ENCODE peak calls at places on chromosomes 4 and X, in seven cellular contexts. One of them, this sample, is unnamed.

GRCh38 chrX:13005671-13006473 is 31.0 kb downstream of the TMSB4X start:
- DNase-seq in H1: no peak
- DNase-seq in GM12891: no peak
- DNase-seq in GM12878: peak
- DNase-seq in K562: no peak
- DNase-seq in SK-N-SH: no peak
- DNase-seq in HepG2: no peak
- DNase-seq in this sample: no peak

GRCh38 chrX:53241558-53241957 is 16.6 kb upstream of the KDM5C start:
- DNase-seq in GM12878: no peak
- DNase-seq in H1: no peak
- DNase-seq in GM12891: no peak
- DNase-seq in K562: no peak
- DNase-seq in SK-N-SH: no peak
- DNase-seq in HepG2: no peak
- DNase-seq in this sample: no peak

GRCh38 chr4:105620640-105621323 is 68.4 kb downstream of the ARHGEF38 start:
- DNase-seq in HepG2: no peak
- DNase-seq in GM12891: no peak
- DNase-seq in K562: no peak
- DNase-seq in GM12878: no peak
- DNase-seq in H1: no peak
- DNase-seq in SK-N-SH: no peak
- DNase-seq in this sample: no peak

GRCh38 chr4:138405934-138406567 is 163.9 kb upstream of the SLC7A11 start:
- DNase-seq in SK-N-SH: no peak
- DNase-seq in HepG2: no peak
- DNase-seq in H1: no peak
- DNase-seq in K562: no peak
- DNase-seq in GM12891: no peak
- DNase-seq in GM12878: peak
- DNase-seq in this sample: no peak

GRCh38 chr4:27048350-27049100 is 187.9 kb downstream of the STIM2 start:
- DNase-seq in H1: no peak
- DNase-seq in GM12891: peak
- DNase-seq in K562: peak
- DNase-seq in GM12878: no peak
- DNase-seq in HepG2: no peak
- DNase-seq in SK-N-SH: peak
- DNase-seq in this sample: peak

GRCh38 chrX:154775611-154776349 is 13.1 kb downstream of the DKC1 start:
- DNase-seq in H1: no peak
- DNase-seq in SK-N-SH: no peak
- DNase-seq in HepG2: no peak
- DNase-seq in GM12891: no peak
- DNase-seq in GM12878: no peak
- DNase-seq in K562: peak
- DNase-seq in this sample: no peak

GRCh38 chrX:153889123-153889522 is 3.1 kb upstream of the L1CAM start:
- DNase-seq in SK-N-SH: no peak
- DNase-seq in H1: no peak
- DNase-seq in GM12878: no peak
- DNase-seq in GM12891: no peak
- DNase-seq in HepG2: no peak
- DNase-seq in K562: no peak
- DNase-seq in this sample: no peak

GRCh38 chr4:125115476-125115875 is 199.3 kb upstream of the FAT4 start:
- DNase-seq in H1: no peak
- DNase-seq in HepG2: no peak
- DNase-seq in GM12891: no peak
- DNase-seq in SK-N-SH: no peak
- DNase-seq in GM12878: no peak
- DNase-seq in K562: no peak
- DNase-seq in this sample: no peak

GRCh38 chr4:100306018-100306417 is 115.8 kb upstream of the DDIT4L start:
- DNase-seq in GM12891: no peak
- DNase-seq in H1: no peak
- DNase-seq in GM12878: no peak
- DNase-seq in SK-N-SH: no peak
- DNase-seq in K562: no peak
- DNase-seq in HepG2: no peak
- DNase-seq in this sample: no peak

GRCh38 chr4:57410331-57411052 is 300.3 kb upstream of the IGFBP7 start:
- DNase-seq in H1: no peak
- DNase-seq in GM12891: no peak
- DNase-seq in GM12878: no peak
- DNase-seq in K562: no peak
- DNase-seq in HepG2: no peak
- DNase-seq in SK-N-SH: no peak
- DNase-seq in this sample: no peak

GRCh38 chrX:150476183-150476699 is 92.2 kb upstream of the MTM1 start:
- DNase-seq in SK-N-SH: no peak
- DNase-seq in HepG2: no peak
- DNase-seq in GM12878: no peak
- DNase-seq in GM12891: no peak
- DNase-seq in H1: no peak
- DNase-seq in K562: no peak
- DNase-seq in this sample: no peak

GRCh38 chr4:23945521-23946017 is 55.7 kb upstream of the PPARGC1A start:
- DNase-seq in HepG2: peak
- DNase-seq in SK-N-SH: no peak
- DNase-seq in GM12891: no peak
- DNase-seq in K562: no peak
- DNase-seq in H1: no peak
- DNase-seq in GM12878: no peak
- DNase-seq in this sample: no peak

GRCh38 chr4:167779280-167779679 is 313.1 kb upstream of the ANXA10 start:
- DNase-seq in H1: no peak
- DNase-seq in SK-N-SH: no peak
- DNase-seq in GM12878: no peak
- DNase-seq in K562: no peak
- DNase-seq in GM12891: no peak
- DNase-seq in HepG2: no peak
- DNase-seq in this sample: no peak

GRCh38 chrX:10071451-10072163 is 85.2 kb upstream of the CLCN4 start:
- DNase-seq in HepG2: no peak
- DNase-seq in GM12891: no peak
- DNase-seq in SK-N-SH: no peak
- DNase-seq in H1: no peak
- DNase-seq in K562: no peak
- DNase-seq in GM12878: no peak
- DNase-seq in this sample: no peak

GRCh38 chrX:3711331-3711917 is 2.0 kb downstream of the PRKX start:
- DNase-seq in K562: peak
- DNase-seq in H1: no peak
- DNase-seq in GM12891: no peak
- DNase-seq in GM12878: peak
- DNase-seq in HepG2: no peak
- DNase-seq in SK-N-SH: no peak
- DNase-seq in this sample: no peak

GRCh38 chr4:89324671-89325070 is 17.1 kb upstream of the GPRIN3 start:
- DNase-seq in H1: no peak
- DNase-seq in HepG2: no peak
- DNase-seq in GM12891: no peak
- DNase-seq in GM12878: peak
- DNase-seq in SK-N-SH: no peak
- DNase-seq in K562: no peak
- DNase-seq in this sample: no peak

GRCh38 chrX:77742788-77743476 is 43.1 kb downstream of the ATRX start:
- DNase-seq in GM12891: no peak
- DNase-seq in GM12878: no peak
- DNase-seq in H1: no peak
- DNase-seq in HepG2: no peak
- DNase-seq in SK-N-SH: no peak
- DNase-seq in K562: no peak
- DNase-seq in this sample: no peak

GRCh38 chr4:1505511-1506451 is 99.5 kb upstream of the NKX1-1 start:
- DNase-seq in H1: peak
- DNase-seq in GM12878: no peak
- DNase-seq in GM12891: no peak
- DNase-seq in SK-N-SH: peak
- DNase-seq in HepG2: no peak
- DNase-seq in K562: no peak
- DNase-seq in this sample: no peak

GRCh38 chr4:40243390-40243948 is 46.6 kb downstream of the RHOH start:
- DNase-seq in SK-N-SH: no peak
- DNase-seq in GM12891: no peak
- DNase-seq in GM12878: no peak
- DNase-seq in HepG2: no peak
- DNase-seq in K562: no peak
- DNase-seq in H1: no peak
- DNase-seq in this sample: no peak

GRCh38 chr4:90727938-90728337 is 600.7 kb downstream of the CCSER1 start:
- DNase-seq in GM12878: no peak
- DNase-seq in GM12891: no peak
- DNase-seq in HepG2: no peak
- DNase-seq in K562: no peak
- DNase-seq in H1: no peak
- DNase-seq in SK-N-SH: no peak
- DNase-seq in this sample: no peak

GRCh38 chr4:25914670-25915358 is 794 bp downstream of the SMIM20 start:
- DNase-seq in K562: peak
- DNase-seq in GM12891: no peak
- DNase-seq in SK-N-SH: peak
- DNase-seq in HepG2: no peak
- DNase-seq in GM12878: no peak
- DNase-seq in H1: no peak
- DNase-seq in this sample: no peak
- TF ChIP-seq TAF1 in K562: no peak
- TF ChIP-seq TAF1 in GM12891: no peak
- TF ChIP-seq TAF1 in SK-N-SH: no peak
- TF ChIP-seq TAF1 in HepG2: no peak
- TF ChIP-seq TAF1 in GM12878: no peak
- TF ChIP-seq TAF1 in H1: no peak
- TF ChIP-seq TAF1 in this sample: no peak

GRCh38 chr4:3204021-3204431 is 44.9 kb upstream of the MSANTD1 start:
- DNase-seq in GM12891: no peak
- DNase-seq in HepG2: peak
- DNase-seq in GM12878: no peak
- DNase-seq in SK-N-SH: no peak
- DNase-seq in K562: no peak
- DNase-seq in H1: no peak
- DNase-seq in this sample: no peak
- TF ChIP-seq POLR2AphosphoS5 in GM12891: no peak
- TF ChIP-seq POLR2AphosphoS5 in HepG2: no peak
- TF ChIP-seq POLR2AphosphoS5 in GM12878: no peak
- TF ChIP-seq POLR2AphosphoS5 in SK-N-SH: no peak
- TF ChIP-seq POLR2AphosphoS5 in K562: no peak
- TF ChIP-seq POLR2AphosphoS5 in H1: no peak
- TF ChIP-seq POLR2AphosphoS5 in this sample: no peak

GRCh38 chr4:84971319-84971932 is 4.9 kb upstream of the WDFY3 start:
- DNase-seq in SK-N-SH: peak
- DNase-seq in H1: no peak
- DNase-seq in GM12891: no peak
- DNase-seq in HepG2: peak
- DNase-seq in GM12878: no peak
- DNase-seq in K562: peak
- DNase-seq in this sample: no peak
- TF ChIP-seq TAF1 in SK-N-SH: no peak
- TF ChIP-seq TAF1 in H1: no peak
- TF ChIP-seq TAF1 in GM12891: no peak
- TF ChIP-seq TAF1 in HepG2: no peak
- TF ChIP-seq TAF1 in GM12878: no peak
- TF ChIP-seq TAF1 in K562: no peak
- TF ChIP-seq TAF1 in this sample: no peak

DNA sequence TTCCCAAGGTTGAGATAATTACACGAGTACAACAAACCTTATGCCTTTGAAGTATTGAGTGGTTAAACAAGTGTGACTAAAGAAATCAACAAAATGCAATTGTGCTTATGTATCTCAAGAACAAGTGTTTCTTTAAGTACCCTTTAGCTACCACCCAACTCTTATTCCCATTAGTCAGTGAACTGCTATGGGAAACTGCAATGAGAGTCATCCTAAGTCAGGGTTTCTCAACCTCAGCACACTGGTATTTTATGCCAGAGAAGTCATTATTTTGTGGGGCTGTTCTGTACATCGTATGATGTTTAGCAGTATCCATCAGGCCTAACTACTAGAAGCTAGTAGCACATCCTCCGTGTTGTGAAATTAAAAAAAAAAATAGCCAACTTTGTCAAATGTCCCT is 549.1 kb upstream of the BOD1L1 start:
- DNase-seq in SK-N-SH: no peak
- DNase-seq in H1: no peak
- DNase-seq in HepG2: no peak
- DNase-seq in GM12891: no peak
- DNase-seq in K562: no peak
- DNase-seq in GM12878: no peak
- DNase-seq in this sample: no peak
- TF ChIP-seq POLR2AphosphoS5 in SK-N-SH: no peak
- TF ChIP-seq POLR2AphosphoS5 in H1: no peak
- TF ChIP-seq POLR2AphosphoS5 in HepG2: no peak
- TF ChIP-seq POLR2AphosphoS5 in GM12891: no peak
- TF ChIP-seq POLR2AphosphoS5 in K562: no peak
- TF ChIP-seq POLR2AphosphoS5 in GM12878: no peak
- TF ChIP-seq POLR2AphosphoS5 in this sample: no peak

DNA sequence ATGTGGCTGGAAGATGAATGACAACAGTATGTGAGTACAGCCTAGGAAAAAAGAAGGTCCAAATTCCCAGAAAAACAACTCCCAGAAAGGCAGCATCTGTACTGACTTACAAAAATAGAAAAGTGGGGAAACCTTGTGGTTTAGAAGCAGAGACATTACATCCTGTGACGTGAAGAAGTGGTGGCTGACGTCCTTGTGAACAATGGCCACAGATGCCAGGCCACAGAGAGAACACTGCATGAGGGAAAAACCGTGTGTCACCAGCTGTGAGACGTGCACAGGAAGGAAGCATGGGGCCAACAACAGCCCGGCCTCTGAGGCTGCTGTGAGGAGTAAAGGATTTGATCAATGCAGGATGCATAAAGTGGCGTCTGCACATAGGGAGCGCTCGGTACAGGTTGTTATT is 81.2 kb downstream of the SPRY1 start:
- DNase-seq in GM12878: no peak
- DNase-seq in SK-N-SH: no peak
- DNase-seq in K562: no peak
- DNase-seq in GM12891: no peak
- DNase-seq in HepG2: peak
- DNase-seq in H1: no peak
- DNase-seq in this sample: no peak
- TF ChIP-seq TAF1 in GM12878: no peak
- TF ChIP-seq TAF1 in SK-N-SH: no peak
- TF ChIP-seq TAF1 in K562: no peak
- TF ChIP-seq TAF1 in GM12891: no peak
- TF ChIP-seq TAF1 in HepG2: no peak
- TF ChIP-seq TAF1 in H1: no peak
- TF ChIP-seq TAF1 in this sample: no peak

This sample was measured in GM12892.